ENCODE peak calls at places on chromosomes 3 and 15, in five cellular contexts. F, P, J, K and L are unnamed samples.

GRCh38 chr3:170049146-170050000 is 11.6 kb downstream of the GPR160 start:
- DNase-seq in F (peak), P (no peak), J (no peak), K (no peak), L (no peak)

GRCh38 chr3:64133272-64133671 is 92.0 kb downstream of the PRICKLE2 start:
- DNase-seq in F (no peak), P (no peak), J (no peak), K (no peak), L (no peak)

GRCh38 chr15:48090666-48091065 is 30.1 kb upstream of the SLC24A5 start:
- DNase-seq in F (no peak), P (no peak), J (no peak), K (no peak), L (no peak)

GRCh38 chr3:82165266-82165665 is 403.8 kb upstream of the GBE1 start:
- DNase-seq in F (no peak), P (no peak), J (no peak), K (no peak), L (no peak)

GRCh38 chr3:6861989-6862879 is 1.3 kb downstream of the GRM7 start:
- DNase-seq in F (no peak), P (no peak), J (no peak), K (no peak), L (no peak)

GRCh38 chr3:70233812-70234211 is 78.6 kb downstream of the MDFIC2 start:
- DNase-seq in F (no peak), P (no peak), J (no peak), K (no peak), L (no peak)

GRCh38 chr3:195209083-195209835 is 61.7 kb downstream of the XXYLT1 start:
- DNase-seq in F (no peak), P (no peak), J (no peak), K (no peak), L (no peak)

GRCh38 chr15:41487802-41488201 is 5.9 kb upstream of the ITPKA start:
- DNase-seq in F (peak), P (peak), J (no peak), K (no peak), L (no peak)

GRCh38 chr15:31372635-31373091 is 46.0 kb downstream of the KLF13 start:
- DNase-seq in F (peak), P (no peak), J (no peak), K (no peak), L (no peak)

GRCh38 chr3:64836097-64836496 is 148.3 kb upstream of the ADAMTS9 start:
- DNase-seq in F (no peak), P (no peak), J (no peak), K (no peak), L (no peak)

GRCh38 chr3:171620825-171621434 is 160.7 kb upstream of the TNIK start:
- DNase-seq in F (peak), P (no peak), J (peak), K (no peak), L (no peak)

GRCh38 chr3:5029715-5030114 is 50.5 kb downstream of the BHLHE40 start:
- DNase-seq in F (no peak), P (no peak), J (no peak), K (no peak), L (no peak)

GRCh38 chr3:40869939-40870338 is 329.4 kb upstream of the CTNNB1 start:
- DNase-seq in F (no peak), P (no peak), J (no peak), K (no peak), L (no peak)

GRCh38 chr15:101458908-101459578 is 30.5 kb downstream of the PCSK6 start:
- DNase-seq in F (peak), P (no peak), J (no peak), K (no peak), L (no peak)

GRCh38 chr3:124117486-124117885 is 125.6 kb upstream of the ROPN1 start:
- DNase-seq in F (peak), P (no peak), J (no peak), K (no peak), L (no peak)

GRCh38 chr3:99686955-99687612 is 48.7 kb downstream of the COL8A1 start:
- DNase-seq in F (peak), P (peak), J (peak), K (peak), L (peak)

GRCh38 chr15:77830041-77830440 is 197.3 kb upstream of the LINGO1 start:
- DNase-seq in F (peak), P (no peak), J (no peak), K (peak), L (no peak)